ENCODE peak calls at places on chromosomes 12 and 14, in seven cellular contexts. P, B, S, R, H, M and A are unnamed samples.

GRCh38 chr12:131445184-131445974 is 265.5 kb upstream of the SFSWAP start:
- DNase-seq in B (peak; percentile 68), R (no peak), M (no peak), S (no peak), H (no peak), P (no peak), A (no peak)

GRCh38 chr12:125775507-125775906 is 710.3 kb downstream of the AACS start:
- DNase-seq in S (no peak), H (no peak), P (no peak), R (no peak), M (no peak), B (no peak), A (no peak)

GRCh38 chr12:188910-189621 is 24.9 kb downstream of the SLC6A12 start:
- DNase-seq in R (peak; percentile 34), B (no peak), P (peak; percentile 85), M (no peak), S (peak; percentile 70), H (peak; percentile 73), A (no peak)

GRCh38 chr12:114668151-114668891 is 15.7 kb downstream of the TBX3 start:
- DNase-seq in R (peak; percentile 79), H (peak; percentile 76), S (peak; percentile 89), P (peak; percentile 94), B (peak; percentile 94), M (peak; percentile 56), A (no peak)

GRCh38 chr14:100165376-100165775 is 5.9 kb upstream of the DEGS2 start:
- DNase-seq in M (no peak), R (no peak), P (no peak), H (no peak), S (no peak), B (no peak), A (no peak)

GRCh38 chr14:91317381-91318313 is 73.1 kb upstream of the GPR68 start:
- DNase-seq in M (no peak), P (no peak), H (peak; percentile 71), B (peak; percentile 94), R (no peak), S (peak; percentile 84), A (no peak)

GRCh38 chr12:12788675-12789368 is 3.4 kb downstream of the APOLD1 start:
- DNase-seq in S (peak; percentile 65), R (peak; percentile 76), M (no peak), P (peak; percentile 57), H (peak; percentile 81), B (no peak), A (peak; percentile 38)

GRCh38 chr12:131333136-131333535 is 377.8 kb upstream of the SFSWAP start:
- DNase-seq in S (no peak), H (no peak), M (no peak), P (no peak), R (no peak), B (peak; percentile 77), A (no peak)

GRCh38 chr12:30110970-30111586 is 327.3 kb upstream of the TMTC1 start:
- DNase-seq in S (no peak), B (no peak), R (no peak), P (no peak), H (peak; percentile 72), M (no peak), A (no peak)

GRCh38 chr12:13088503-13088902 is 15.0 kb downstream of the GSG1 start:
- DNase-seq in R (no peak), P (no peak), S (no peak), M (no peak), H (no peak), B (no peak), A (no peak)

GRCh38 chr12:121238604-121239334 is 28.8 kb downstream of the P2RX4 start:
- DNase-seq in P (no peak), B (no peak), S (peak; percentile 16), H (no peak), M (no peak), R (no peak), A (no peak)

GRCh38 chr12:56374726-56375597 is 12.3 kb upstream of the APOF start:
- DNase-seq in H (no peak), S (no peak), B (peak; percentile 20), R (no peak), M (no peak), P (no peak), A (no peak)

GRCh38 chr12:124451637-124452243 is 115.7 kb downstream of the NCOR2 start:
- DNase-seq in B (no peak), H (no peak), R (no peak), S (no peak), P (no peak), M (no peak), A (no peak)

GRCh38 chr12:99619389-99620158 is 28.0 kb upstream of the GARIN6 start:
- DNase-seq in P (no peak), B (no peak), R (peak; percentile 36), H (peak; percentile 56), M (no peak), S (no peak), A (peak; percentile 25)

GRCh38 chr12:81120961-81121360 is 43.1 kb downstream of the ACSS3 start:
- DNase-seq in B (no peak), P (no peak), S (no peak), R (no peak), H (no peak), M (no peak), A (no peak)

GRCh38 chr12:9792961-9793617 is 32.4 kb upstream of the CD69 start:
- DNase-seq in R (peak; percentile 40), B (no peak), P (no peak), M (no peak), H (peak; percentile 49), S (no peak), A (no peak)

GRCh38 chr14:20682435-20683124 is 1.8 kb upstream of the RNASE4 start:
- DNase-seq in M (peak; percentile 83), B (peak; percentile 98), P (peak; percentile 81), R (peak; percentile 93), S (peak; percentile 94), H (peak; percentile 95), A (peak; percentile 79)

GRCh38 chr14:35374273-35374681 is 30.3 kb downstream of the NFKBIA start:
- DNase-seq in P (peak; percentile 85), S (peak; percentile 66), R (peak; percentile 99), M (peak; percentile 46), H (peak; percentile 99), B (no peak), A (peak; percentile 98)

GRCh38 chr14:68598621-68599447 is 194.0 kb downstream of the ZFP36L1 start:
- DNase-seq in B (peak; percentile 93), P (peak; percentile 92), S (peak; percentile 71), R (no peak), H (peak; percentile 97), M (peak; percentile 56), A (peak; percentile 37)

GRCh38 chr12:75481774-75482173 is 1.2 kb downstream of the GLIPR1 start:
- DNase-seq in P (no peak), H (peak; percentile 88), R (peak; percentile 78), M (no peak), S (no peak), B (no peak), A (no peak)

GRCh38 chr12:75478395-75478794 is 2.2 kb upstream of the GLIPR1 start:
- DNase-seq in R (peak; percentile 71), P (no peak), M (no peak), S (no peak), B (no peak), H (peak; percentile 87), A (no peak)

GRCh38 chr12:75480469-75480949 is at the start of gene GLIPR1:
- DNase-seq in R (peak; percentile 99), B (peak; percentile 89), M (peak; percentile 47), H (peak; percentile 98), S (peak; percentile 82), P (peak; percentile 44), A (peak; percentile 98)

GRCh38 chr12:75481013-75481705 is 604 bp downstream of the GLIPR1 start:
- DNase-seq in S (no peak), P (no peak), M (no peak), H (peak; percentile 59), R (peak; percentile 48), B (no peak), A (no peak)

DNA sequence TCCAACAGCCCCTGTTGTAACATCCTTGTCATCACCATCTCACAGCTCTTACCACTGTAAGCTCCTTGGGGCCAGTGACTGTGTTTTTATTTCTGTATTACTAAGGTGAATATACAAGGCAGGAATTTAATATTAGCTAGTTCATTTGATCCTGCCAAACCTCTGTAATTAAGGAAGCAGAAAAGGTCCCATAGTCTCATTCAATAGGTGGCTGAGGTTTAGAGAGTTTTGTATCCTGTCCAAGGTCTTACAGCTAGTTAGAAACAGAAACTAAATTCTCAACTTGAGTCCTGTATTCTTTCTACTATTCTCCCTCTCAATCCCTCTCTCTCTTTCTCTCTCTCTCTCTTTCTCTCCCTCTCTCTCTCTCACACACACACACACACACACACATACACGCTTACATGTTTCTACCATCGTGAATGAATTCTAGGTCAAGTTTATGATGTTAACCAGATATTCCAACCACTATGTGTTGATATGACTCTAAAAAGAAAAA is 543 bp upstream of the GLIPR1 start:
- DNase-seq in H (peak; percentile 69), R (peak; percentile 70), M (no peak), B (no peak), P (no peak), S (no peak), A (peak; percentile 56)
- H3K4me3 ChIP-seq in H (no peak overlapping the region), R (peak overlapping the region; percentile 68), M (peak overlapping the region; percentile 30), B (no peak overlapping the region), P (peak overlapping the region; percentile 37), S (peak overlapping the region; percentile 62), A (peak overlapping the region; percentile 27)

GRCh38 chr12:7321624-7322023 is 17.8 kb downstream of the ACSM4 start:
- DNase-seq in H (no peak), B (no peak), M (no peak), R (no peak), S (no peak), P (no peak), A (no peak)

GRCh38 chr12:7324176-7324575 is 20.3 kb downstream of the ACSM4 start:
- DNase-seq in H (no peak), P (no peak), M (no peak), R (no peak), S (no peak), B (no peak), A (no peak)

GRCh38 chr12:7322599-7322998 is 18.7 kb downstream of the ACSM4 start:
- DNase-seq in M (no peak), R (no peak), H (no peak), P (no peak), S (no peak), B (no peak), A (no peak)

GRCh38 chr12:7319934-7320333 is 16.1 kb downstream of the ACSM4 start:
- DNase-seq in B (no peak), R (no peak), H (no peak), P (no peak), S (no peak), M (no peak), A (no peak)
- TF ChIP-seq CTCF in B (no peak), R (no peak), H (no peak), P (no peak), S (no peak), M (no peak), A (no peak)

DNA sequence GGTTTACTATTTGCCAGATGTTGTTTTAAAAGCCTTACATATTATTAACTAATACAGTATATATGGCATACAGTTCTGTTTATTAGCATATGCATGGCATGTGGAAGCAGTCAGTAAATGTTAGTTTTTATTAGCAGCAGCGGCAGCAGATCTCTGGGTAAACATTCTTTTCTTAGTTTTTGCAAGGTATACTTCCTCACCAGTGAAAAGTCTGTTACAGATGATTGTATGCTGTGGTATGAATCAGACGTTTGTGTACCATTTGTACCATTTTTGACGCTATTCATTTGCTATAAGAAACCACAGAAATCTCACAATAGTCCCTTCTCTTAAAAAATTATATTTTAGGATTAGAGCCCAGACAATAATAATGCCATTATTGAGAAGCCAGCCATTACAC is 17.8 kb downstream of the STK38L start:
- DNase-seq in S (no peak), H (peak; percentile 52), P (no peak), M (no peak), R (no peak), B (no peak), A (no peak)
- H3K4me3 ChIP-seq in S (no peak overlapping the region), H (no peak overlapping the region), P (no peak overlapping the region), M (no peak overlapping the region), R (no peak overlapping the region), B (no peak overlapping the region), A (no peak overlapping the region)

GRCh38 chr12:4269279-4269991 is 4.1 kb upstream of the CCND2 start:
- DNase-seq in B (peak; percentile 95), M (peak; percentile 70), R (no peak), S (peak; percentile 84), P (no peak), H (peak; percentile 53), A (no peak)
- TF ChIP-seq CTCF in B (no peak), M (peak; percentile 26), R (no peak), S (no peak), P (no peak), H (peak; percentile 8), A (no peak)